ENCODE peak calls at places on chromosome 5, in six cellular contexts. Q is GM23248, G is HCT116, U is PC-3, M is hepatocyte, P is MM.1S. R is an unnamed sample.
A peak's percentile ranks its signal among the peaks of the same experiment; 100 is the strongest.

GRCh38 chr5:139138790-139139189 is 59.4 kb downstream of the SIL1 start:
- DNase-seq in U (peak; percentile 69), Q (peak; percentile 67), M (no peak), G (peak; percentile 45), P (no peak), R (no peak)

GRCh38 chr5:32217886-32218396 is 43.8 kb upstream of the GOLPH3 start:
- DNase-seq in Q (no peak), U (peak; percentile 22), P (peak; percentile 97), M (peak; percentile 56), G (no peak), R (peak; percentile 76)

GRCh38 chr5:132190161-132190817 is 37.4 kb downstream of the P4HA2 start:
- DNase-seq in U (peak; percentile 74), P (peak; percentile 81), G (peak; percentile 51), Q (peak; percentile 82), M (peak; percentile 80), R (peak; percentile 85)

GRCh38 chr5:133528841-133529240 is 83.5 kb downstream of the FSTL4 start:
- DNase-seq in G (no peak), P (no peak), U (no peak), Q (no peak), M (no peak), R (no peak)

GRCh38 chr5:181283347-181283746 is 22.4 kb upstream of the TRIM52 start:
- DNase-seq in P (no peak), U (no peak), Q (no peak), M (no peak), G (no peak), R (no peak)

GRCh38 chr5:59097116-59097515 is 514.2 kb downstream of the RAB3C start:
- DNase-seq in G (no peak), M (no peak), P (no peak), U (no peak), Q (peak; percentile 22), R (no peak)

GRCh38 chr5:112626079-112626478 is 111.6 kb upstream of the APC start:
- DNase-seq in U (no peak), P (no peak), M (no peak), Q (no peak), G (no peak), R (no peak)

GRCh38 chr5:72346396-72346795 is 26.2 kb downstream of the PTCD2 start:
- DNase-seq in P (no peak), Q (no peak), M (no peak), U (no peak), G (no peak), R (no peak)

GRCh38 chr5:138911441-138911840 is 36.3 kb upstream of the LRRTM2 start:
- DNase-seq in P (no peak), M (no peak), G (no peak), U (no peak), Q (peak; percentile 34), R (no peak)

GRCh38 chr5:178231736-178232123 is 872 bp downstream of the PHYKPL start:
- DNase-seq in P (no peak), G (no peak), M (no peak), Q (no peak), U (no peak), R (no peak)

DNA sequence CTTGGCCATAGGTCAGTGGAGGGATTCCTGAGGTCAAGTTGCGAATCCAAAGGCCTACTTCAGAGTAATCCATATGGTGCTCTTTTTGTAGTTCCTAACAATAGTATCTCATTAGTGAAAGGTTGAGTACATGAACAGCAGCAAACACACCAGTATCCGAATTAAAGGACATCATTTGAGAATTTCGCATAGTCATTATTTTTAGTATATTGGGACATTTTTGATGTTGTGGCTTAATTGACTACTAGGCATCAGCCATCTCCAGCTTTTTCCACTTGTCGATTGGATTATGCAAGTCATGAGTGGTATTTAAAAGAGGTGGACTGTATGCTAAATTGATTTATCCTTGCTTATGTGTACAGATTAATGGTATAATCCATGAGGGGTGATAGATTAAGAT is 23.7 kb downstream of the MAP3K1 start:
- DNase-seq in Q (no peak), U (no peak), P (no peak), M (no peak), G (no peak), R (no peak)
- H3K4me3 ChIP-seq in Q (peak overlapping the region; percentile 71), U (peak overlapping the region; percentile 54), P (no peak overlapping the region), M (no peak overlapping the region), G (no peak overlapping the region), R (no peak overlapping the region)

DNA sequence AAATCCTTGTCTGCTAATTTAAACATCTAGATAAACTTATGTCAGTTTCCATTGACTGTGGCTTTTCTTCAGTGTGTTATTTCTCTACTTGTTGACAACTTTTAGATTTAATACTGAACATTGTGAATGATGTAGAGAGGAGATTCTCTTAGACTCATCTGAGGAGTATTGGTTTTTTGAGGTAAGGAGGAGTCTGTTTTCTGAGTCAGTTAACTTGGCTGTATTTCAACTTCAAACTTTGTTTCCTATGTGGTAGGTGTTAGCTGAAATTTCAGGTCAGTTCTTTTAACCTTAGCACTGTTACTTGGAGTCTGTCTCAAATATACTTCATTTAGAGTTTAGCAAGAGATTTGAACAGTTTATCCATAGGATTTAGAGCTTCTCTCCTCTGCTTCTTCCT is 67.9 kb downstream of the XRCC4 start:
- DNase-seq in Q (peak; percentile 42), P (no peak), U (no peak), M (peak; percentile 4), G (no peak), R (no peak)
- TF ChIP-seq EZH2phosphoT487 in Q (no peak), P (no peak), U (no peak), M (no peak), G (no peak), R (no peak)

GRCh38 chr5:150396247-150396646 is 16.5 kb downstream of the CD74 start:
- DNase-seq in U (no peak), G (no peak), Q (no peak), M (no peak), P (no peak), R (no peak)
- H3K36me3 ChIP-seq in U (peaks cover 76% of the 10 kb centered on the region), G (peaks cover 62% of the 10 kb centered on the region), Q (peaks cover 6% of the 10 kb centered on the region), M (no peaks in the 10 kb centered on the region), P (peaks cover 3% of the 10 kb centered on the region), R (peaks cover 98% of the 10 kb centered on the region)

GRCh38 chr5:74866653-74867162 is 521 bp upstream of the FAM169A start:
- DNase-seq in M (peak; percentile 38), P (no peak), U (no peak), G (no peak), Q (no peak), R (no peak)
- H3K4me3 ChIP-seq in M (peak overlapping the region; percentile 86), P (no peak overlapping the region), U (peak overlapping the region; percentile 91), G (peak overlapping the region; percentile 91), Q (peak overlapping the region; percentile 72), R (no peak overlapping the region)

GRCh38 chr5:135058326-135058725 is 24.3 kb upstream of the PITX1 start:
- DNase-seq in M (no peak), P (no peak), G (no peak), Q (no peak), U (peak; percentile 6), R (no peak)
- TF ChIP-seq EZH2phosphoT487 in M (no peak), P (no peak), G (no peak), Q (no peak), U (no peak), R (no peak)

DNA sequence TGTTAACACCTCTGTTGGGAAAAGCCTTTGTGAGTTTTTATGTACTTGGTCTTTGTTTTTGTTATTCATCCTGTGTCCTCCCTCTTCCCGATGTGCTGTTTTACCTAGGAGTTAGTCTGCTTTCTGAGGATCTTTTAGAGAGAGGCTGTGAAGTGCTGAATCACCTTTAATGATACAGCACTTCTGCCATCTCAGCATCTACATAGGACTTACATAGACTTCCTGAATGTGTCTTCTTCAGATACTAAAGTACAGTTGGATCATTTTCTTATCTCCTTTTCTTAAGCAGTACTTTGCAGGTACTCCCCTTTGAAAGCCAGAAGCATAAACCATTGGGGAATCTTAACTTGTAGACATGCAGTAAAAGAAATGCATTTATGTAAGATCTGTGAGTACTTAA is 31.5 kb downstream of the OTULIN start:
- DNase-seq in U (no peak), P (no peak), Q (peak; percentile 28), G (no peak), M (no peak), R (no peak)
- H3K36me3 ChIP-seq in U (peaks cover 56% of the 10 kb centered on the region), P (peaks cover 13% of the 10 kb centered on the region), Q (peaks cover 27% of the 10 kb centered on the region), G (peaks cover 26% of the 10 kb centered on the region), M (no peaks in the 10 kb centered on the region), R (peaks cover 96% of the 10 kb centered on the region)